ENCODE peak calls at places on chromosomes 2 and 18, in eight cellular contexts. One of them, this sample, is unnamed.

GRCh38 chr2:28895189-28895893 is 874 bp downstream of the WDR43 start:
- DNase-seq in stimulated activated CD8-positive, alpha-beta memory T cell treated with anti-CD3 and anti-CD28 coated beads, Interleukin-4, amount 100 ng/mL, for 48 hours: peak; percentile 63
- DNase-seq in omental fat pad: peak; percentile 46
- DNase-seq in NCI-H146: peak; percentile 44
- DNase-seq in heart left ventricle: peak; percentile 23
- DNase-seq in lower lobe of right lung: no peak
- DNase-seq in glutamatergic neuron: peak; percentile 69
- DNase-seq in dorsolateral prefrontal cortex: no peak
- DNase-seq in this sample: peak; percentile 61

GRCh38 chr18:63299837-63300787 is 19.5 kb downstream of the BCL2 start:
- DNase-seq in stimulated activated CD8-positive, alpha-beta memory T cell treated with anti-CD3 and anti-CD28 coated beads, Interleukin-4, amount 100 ng/mL, for 48 hours: peak; percentile 55
- DNase-seq in omental fat pad: no peak
- DNase-seq in NCI-H146: no peak
- DNase-seq in heart left ventricle: no peak
- DNase-seq in lower lobe of right lung: no peak
- DNase-seq in glutamatergic neuron: no peak
- DNase-seq in dorsolateral prefrontal cortex: no peak
- DNase-seq in this sample: no peak

GRCh38 chr18:80009661-80010550 is 21.5 kb upstream of the TXNL4A start:
- DNase-seq in stimulated activated CD8-positive, alpha-beta memory T cell treated with anti-CD3 and anti-CD28 coated beads, Interleukin-4, amount 100 ng/mL, for 48 hours: no peak
- DNase-seq in omental fat pad: no peak
- DNase-seq in NCI-H146: no peak
- DNase-seq in heart left ventricle: peak; percentile 80
- DNase-seq in lower lobe of right lung: no peak
- DNase-seq in glutamatergic neuron: no peak
- DNase-seq in dorsolateral prefrontal cortex: no peak
- DNase-seq in this sample: no peak

GRCh38 chr18:34222396-34223163 is 2.1 kb downstream of the NOL4 start:
- DNase-seq in stimulated activated CD8-positive, alpha-beta memory T cell treated with anti-CD3 and anti-CD28 coated beads, Interleukin-4, amount 100 ng/mL, for 48 hours: no peak
- DNase-seq in omental fat pad: no peak
- DNase-seq in NCI-H146: peak; percentile 93
- DNase-seq in heart left ventricle: no peak
- DNase-seq in lower lobe of right lung: peak; percentile 47
- DNase-seq in glutamatergic neuron: peak; percentile 68
- DNase-seq in dorsolateral prefrontal cortex: no peak
- DNase-seq in this sample: peak; percentile 45

GRCh38 chr2:224983719-224984388 is 58.4 kb downstream of the DOCK10 start:
- DNase-seq in stimulated activated CD8-positive, alpha-beta memory T cell treated with anti-CD3 and anti-CD28 coated beads, Interleukin-4, amount 100 ng/mL, for 48 hours: no peak
- DNase-seq in omental fat pad: no peak
- DNase-seq in NCI-H146: peak; percentile 63
- DNase-seq in heart left ventricle: no peak
- DNase-seq in lower lobe of right lung: no peak
- DNase-seq in glutamatergic neuron: no peak
- DNase-seq in dorsolateral prefrontal cortex: no peak
- DNase-seq in this sample: no peak

GRCh38 chr2:8421658-8422499 is 260.0 kb upstream of the ID2 start:
- DNase-seq in stimulated activated CD8-positive, alpha-beta memory T cell treated with anti-CD3 and anti-CD28 coated beads, Interleukin-4, amount 100 ng/mL, for 48 hours: no peak
- DNase-seq in omental fat pad: no peak
- DNase-seq in NCI-H146: no peak
- DNase-seq in heart left ventricle: no peak
- DNase-seq in lower lobe of right lung: no peak
- DNase-seq in glutamatergic neuron: no peak
- DNase-seq in dorsolateral prefrontal cortex: no peak
- DNase-seq in this sample: no peak

GRCh38 chr2:25251032-25251460 is 82.7 kb upstream of the POMC start:
- DNase-seq in stimulated activated CD8-positive, alpha-beta memory T cell treated with anti-CD3 and anti-CD28 coated beads, Interleukin-4, amount 100 ng/mL, for 48 hours: peak; percentile 46
- DNase-seq in omental fat pad: no peak
- DNase-seq in NCI-H146: no peak
- DNase-seq in heart left ventricle: no peak
- DNase-seq in lower lobe of right lung: no peak
- DNase-seq in glutamatergic neuron: no peak
- DNase-seq in dorsolateral prefrontal cortex: no peak
- DNase-seq in this sample: no peak

GRCh38 chr2:24986397-24986796 is 14.6 kb upstream of the DNAJC27 start:
- DNase-seq in stimulated activated CD8-positive, alpha-beta memory T cell treated with anti-CD3 and anti-CD28 coated beads, Interleukin-4, amount 100 ng/mL, for 48 hours: no peak
- DNase-seq in omental fat pad: no peak
- DNase-seq in NCI-H146: no peak
- DNase-seq in heart left ventricle: no peak
- DNase-seq in lower lobe of right lung: no peak
- DNase-seq in glutamatergic neuron: no peak
- DNase-seq in dorsolateral prefrontal cortex: peak; percentile 52
- DNase-seq in this sample: no peak

GRCh38 chr2:137168564-137168963 is 403.2 kb downstream of the THSD7B start:
- DNase-seq in stimulated activated CD8-positive, alpha-beta memory T cell treated with anti-CD3 and anti-CD28 coated beads, Interleukin-4, amount 100 ng/mL, for 48 hours: no peak
- DNase-seq in omental fat pad: no peak
- DNase-seq in NCI-H146: no peak
- DNase-seq in heart left ventricle: no peak
- DNase-seq in lower lobe of right lung: no peak
- DNase-seq in glutamatergic neuron: no peak
- DNase-seq in dorsolateral prefrontal cortex: no peak
- DNase-seq in this sample: no peak

GRCh38 chr2:205822578-205822977 is 140.3 kb downstream of the NRP2 start:
- DNase-seq in stimulated activated CD8-positive, alpha-beta memory T cell treated with anti-CD3 and anti-CD28 coated beads, Interleukin-4, amount 100 ng/mL, for 48 hours: no peak
- DNase-seq in omental fat pad: no peak
- DNase-seq in NCI-H146: no peak
- DNase-seq in heart left ventricle: no peak
- DNase-seq in lower lobe of right lung: no peak
- DNase-seq in glutamatergic neuron: no peak
- DNase-seq in dorsolateral prefrontal cortex: no peak
- DNase-seq in this sample: no peak

GRCh38 chr18:76981388-76981968 is 151.1 kb downstream of the MBP start:
- DNase-seq in stimulated activated CD8-positive, alpha-beta memory T cell treated with anti-CD3 and anti-CD28 coated beads, Interleukin-4, amount 100 ng/mL, for 48 hours: peak; percentile 18
- DNase-seq in omental fat pad: no peak
- DNase-seq in NCI-H146: no peak
- DNase-seq in heart left ventricle: peak; percentile 4
- DNase-seq in lower lobe of right lung: no peak
- DNase-seq in glutamatergic neuron: no peak
- DNase-seq in dorsolateral prefrontal cortex: no peak
- DNase-seq in this sample: no peak

GRCh38 chr2:76154981-76155380 is 444.3 kb upstream of the GCFC2 start:
- DNase-seq in stimulated activated CD8-positive, alpha-beta memory T cell treated with anti-CD3 and anti-CD28 coated beads, Interleukin-4, amount 100 ng/mL, for 48 hours: no peak
- DNase-seq in omental fat pad: no peak
- DNase-seq in NCI-H146: no peak
- DNase-seq in heart left ventricle: no peak
- DNase-seq in lower lobe of right lung: no peak
- DNase-seq in glutamatergic neuron: no peak
- DNase-seq in dorsolateral prefrontal cortex: no peak
- DNase-seq in this sample: no peak

GRCh38 chr2:179850188-179850587 is 11.2 kb downstream of the ZNF385B start:
- DNase-seq in stimulated activated CD8-positive, alpha-beta memory T cell treated with anti-CD3 and anti-CD28 coated beads, Interleukin-4, amount 100 ng/mL, for 48 hours: no peak
- DNase-seq in omental fat pad: no peak
- DNase-seq in NCI-H146: no peak
- DNase-seq in heart left ventricle: no peak
- DNase-seq in lower lobe of right lung: no peak
- DNase-seq in glutamatergic neuron: no peak
- DNase-seq in dorsolateral prefrontal cortex: no peak
- DNase-seq in this sample: no peak

GRCh38 chr18:68699043-68699442 is 15.9 kb downstream of the TMX3 start:
- DNase-seq in stimulated activated CD8-positive, alpha-beta memory T cell treated with anti-CD3 and anti-CD28 coated beads, Interleukin-4, amount 100 ng/mL, for 48 hours: no peak
- DNase-seq in omental fat pad: no peak
- DNase-seq in NCI-H146: no peak
- DNase-seq in heart left ventricle: no peak
- DNase-seq in lower lobe of right lung: no peak
- DNase-seq in glutamatergic neuron: no peak
- DNase-seq in dorsolateral prefrontal cortex: no peak
- DNase-seq in this sample: no peak

GRCh38 chr2:112482309-112483046 is 522 bp downstream of the TTL start:
- DNase-seq in stimulated activated CD8-positive, alpha-beta memory T cell treated with anti-CD3 and anti-CD28 coated beads, Interleukin-4, amount 100 ng/mL, for 48 hours: peak; percentile 59
- DNase-seq in omental fat pad: no peak
- DNase-seq in NCI-H146: peak; percentile 69
- DNase-seq in heart left ventricle: peak; percentile 38
- DNase-seq in lower lobe of right lung: peak; percentile 57
- DNase-seq in glutamatergic neuron: peak; percentile 50
- DNase-seq in dorsolateral prefrontal cortex: no peak
- DNase-seq in this sample: peak; percentile 48

GRCh38 chr2:164847966-164848365 is 6.3 kb upstream of the COBLL1 start:
- DNase-seq in stimulated activated CD8-positive, alpha-beta memory T cell treated with anti-CD3 and anti-CD28 coated beads, Interleukin-4, amount 100 ng/mL, for 48 hours: no peak
- DNase-seq in omental fat pad: no peak
- DNase-seq in NCI-H146: peak; percentile 28
- DNase-seq in heart left ventricle: no peak
- DNase-seq in lower lobe of right lung: no peak
- DNase-seq in glutamatergic neuron: no peak
- DNase-seq in dorsolateral prefrontal cortex: no peak
- DNase-seq in this sample: peak; percentile 73

GRCh38 chr2:51581636-51582267 is 549.8 kb upstream of the NRXN1 start:
- DNase-seq in stimulated activated CD8-positive, alpha-beta memory T cell treated with anti-CD3 and anti-CD28 coated beads, Interleukin-4, amount 100 ng/mL, for 48 hours: no peak
- DNase-seq in omental fat pad: no peak
- DNase-seq in NCI-H146: no peak
- DNase-seq in heart left ventricle: no peak
- DNase-seq in lower lobe of right lung: no peak
- DNase-seq in glutamatergic neuron: no peak
- DNase-seq in dorsolateral prefrontal cortex: no peak
- DNase-seq in this sample: no peak